ENCODE peak calls at places on chromosomes 11 and 22, in five cellular contexts. M is H1, Y is neuronal stem cell, P is mesenchymal stem cell, R is trophoblast cell. C is an unnamed sample.

GRCh38 chr22:27580311-27580897 is 221.2 kb downstream of the MN1 start:
- DNase-seq in M (no peak), Y (no peak), P (no peak), R (no peak), C (no peak)

GRCh38 chr22:42699281-42699681 is 21.4 kb downstream of the A4GALT start:
- DNase-seq in M (no peak), Y (no peak), P (no peak), R (no peak), C (no peak)

GRCh38 chr11:69645801-69646492 is 5.0 kb downstream of the CCND1 start:
- DNase-seq in M (no peak), Y (no peak), P (no peak), R (no peak), C (peak)

GRCh38 chr22:38570841-38571364 is 920 bp upstream of the DMC1 start:
- DNase-seq in M (no peak), Y (peak), P (peak), R (no peak), C (peak)

GRCh38 chr11:69694781-69695180 is 9.0 kb downstream of the FGF19 start:
- DNase-seq in M (no peak), Y (no peak), P (no peak), R (no peak), C (no peak)

GRCh38 chr11:88312665-88313064 is 24.9 kb downstream of the CTSC start:
- DNase-seq in M (no peak), Y (no peak), P (peak), R (no peak), C (no peak)

GRCh38 chr22:43618517-43618916 is 193.6 kb downstream of the EFCAB6 start:
- DNase-seq in M (no peak), Y (no peak), P (no peak), R (no peak), C (no peak)

GRCh38 chr11:26834601-26835000 is 112.7 kb upstream of the SLC5A12 start:
- DNase-seq in M (no peak), Y (no peak), P (no peak), R (no peak), C (no peak)

GRCh38 chr11:8934735-8935478 is 2.2 kb upstream of the C11orf16 start:
- DNase-seq in M (no peak), Y (no peak), P (peak), R (peak), C (no peak)

GRCh38 chr22:19638282-19639015 is 75.9 kb upstream of the SEPTIN5 start:
- DNase-seq in M (no peak), Y (no peak), P (no peak), R (no peak), C (peak)

GRCh38 chr22:47051435-47052175 is 289.2 kb downstream of the TBC1D22A start:
- DNase-seq in M (no peak), Y (no peak), P (no peak), R (no peak), C (no peak)

GRCh38 chr11:64744544-64745218 is 739 bp upstream of the RASGRP2 start:
- DNase-seq in M (no peak), Y (no peak), P (no peak), R (no peak), C (no peak)

GRCh38 chr22:44399906-44400762 is 87.4 kb upstream of the SHISAL1 start:
- DNase-seq in M (no peak), Y (no peak), P (no peak), R (no peak), C (peak)

GRCh38 chr22:20479612-20480196 is 15.9 kb downstream of the KLHL22 start:
- DNase-seq in M (no peak), Y (no peak), P (no peak), R (no peak), C (no peak)

GRCh38 chr11:122808494-122808893 is 29.8 kb upstream of the CRTAM start:
- DNase-seq in M (no peak), Y (no peak), P (peak), R (peak), C (no peak)

GRCh38 chr11:9753031-9753430 is 89.2 kb downstream of the SWAP70 start:
- DNase-seq in M (no peak), Y (no peak), P (peak), R (no peak), C (no peak)

DNA sequence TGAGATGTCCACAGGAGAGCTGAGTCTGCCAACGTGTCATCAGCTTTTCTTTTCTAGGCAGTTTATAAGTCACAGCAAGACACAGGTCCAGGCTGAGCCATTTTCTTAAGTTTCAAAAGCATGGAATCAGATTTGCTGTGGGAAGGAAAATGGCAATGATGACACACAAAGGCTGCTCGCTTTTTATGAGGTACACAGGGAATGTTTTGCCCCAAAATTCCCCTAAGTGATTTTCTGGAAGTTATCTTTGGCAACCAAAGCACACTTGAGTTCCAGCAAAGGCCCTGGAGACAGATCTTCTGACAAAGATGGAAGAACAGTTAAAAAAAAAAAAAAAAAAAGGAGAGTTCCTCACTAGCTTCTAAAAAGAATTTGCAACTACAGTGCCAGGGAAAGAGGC is 260.9 kb downstream of the LARGE1 start:
- DNase-seq in M (no peak), Y (no peak), P (no peak), R (no peak), C (no peak)
- H3K4ac ChIP-seq in M (no peak), Y (no peak), P (no peak), R (no peak), C (no peak)

DNA sequence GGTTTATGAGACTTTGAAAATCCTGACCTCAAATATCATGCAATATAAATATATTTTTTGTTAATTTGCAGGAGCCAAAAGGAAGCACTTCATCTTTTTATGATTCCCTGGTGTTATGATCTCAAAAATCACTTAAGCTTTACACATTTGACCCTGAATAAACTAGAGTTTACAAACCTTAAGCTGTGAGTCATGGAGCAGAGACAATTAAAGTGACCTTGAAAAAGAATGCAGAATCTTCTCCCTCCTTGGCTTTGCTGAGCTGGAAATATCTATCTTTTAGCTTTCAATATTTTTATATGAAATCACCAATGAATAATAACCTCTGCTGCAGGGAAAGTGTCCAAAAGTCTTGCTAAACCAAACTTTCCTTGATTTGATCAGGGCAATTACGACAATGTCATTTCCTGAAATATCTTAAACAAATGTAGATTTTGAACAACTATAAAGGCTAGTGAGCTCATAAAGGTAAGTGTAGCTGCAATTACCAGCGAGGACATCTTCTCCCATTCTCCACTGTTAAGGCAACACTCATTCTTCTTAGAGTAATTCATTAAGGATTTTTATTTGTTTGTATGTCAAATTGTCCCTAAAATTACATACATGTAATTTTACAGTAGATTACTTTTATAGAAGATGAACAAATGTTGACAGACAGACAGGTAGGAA is 747.0 kb upstream of the LUZP2 start:
- DNase-seq in M (no peak), Y (no peak), P (no peak), R (no peak), C (no peak)
- H2BK12ac ChIP-seq in M (no peak), Y (no peak), P (no peak), R (no peak), C (no peak)

GRCh38 chr11:5369793-5370192 is 13.8 kb upstream of the OR51M1 start:
- DNase-seq in M (no peak), Y (no peak), P (peak), R (no peak), C (no peak)
- H3K4ac ChIP-seq in M (no peak), Y (no peak), P (no peak), R (no peak), C (no peak)

GRCh38 chr11:125464266-125464662 is 31.8 kb downstream of the FEZ1 start:
- DNase-seq in M (no peak), Y (no peak), P (no peak), R (no peak), C (no peak)

GRCh38 chr11:125464671-125465070 is 31.4 kb downstream of the FEZ1 start:
- DNase-seq in M (no peak), Y (no peak), P (no peak), R (no peak), C (no peak)

GRCh38 chr11:125463590-125464265 is 32.3 kb downstream of the FEZ1 start:
- DNase-seq in M (no peak), Y (no peak), P (no peak), R (no peak), C (no peak)

GRCh38 chr11:125465254-125465653 is 30.8 kb downstream of the FEZ1 start:
- DNase-seq in M (no peak), Y (no peak), P (no peak), R (no peak), C (no peak)

GRCh38 chr11:125465701-125466100 is 30.4 kb downstream of the FEZ1 start:
- DNase-seq in M (no peak), Y (no peak), P (no peak), R (no peak), C (no peak)
- H2BK12ac ChIP-seq in M (no peak), Y (no peak), P (no peak), R (no peak), C (no peak)

GRCh38 chr11:48109046-48109666 is 107.5 kb upstream of the OR4B1 start:
- DNase-seq in M (no peak), Y (no peak), P (peak), R (no peak), C (no peak)
- H3K4ac ChIP-seq in M (no peak), Y (no peak), P (no peak), R (no peak), C (no peak)

DNA sequence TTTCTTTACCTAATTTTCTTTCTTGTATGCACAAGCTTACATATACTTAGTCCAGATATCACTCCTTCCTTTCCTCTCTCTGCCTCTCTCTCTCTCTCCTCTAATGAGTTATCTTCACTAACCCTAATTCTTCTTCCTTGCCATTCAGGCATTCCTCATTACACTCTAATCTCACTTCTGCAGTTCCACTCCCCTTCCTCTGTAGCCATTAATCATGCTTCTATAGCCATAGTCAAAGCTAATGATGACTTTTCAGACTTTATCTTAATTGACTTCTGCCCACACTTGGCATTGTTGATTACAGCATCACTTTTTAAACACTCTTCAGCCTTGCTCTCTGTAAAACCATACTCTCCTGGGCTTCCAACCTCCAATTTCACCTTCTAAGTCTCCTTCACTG is 35.3 kb upstream of the SC5D start:
- DNase-seq in M (no peak), Y (no peak), P (no peak), R (no peak), C (no peak)
- H2BK12ac ChIP-seq in M (no peak), Y (no peak), P (no peak), R (no peak), C (no peak)